ENCODE peak calls at places on chromosomes 7 and 10, in five cellular contexts. L is cardiac muscle cell, X is MM.1S, W is tibial artery, O is AG10803. Z is an unnamed sample.

GRCh38 chr10:42149027-42149700 is 489.2 kb downstream of the ZNF33B start:
- DNase-seq in L (no peak), X (no peak), W (peak), O (peak), Z (no peak)

GRCh38 chr10:29392376-29393021 is 103.6 kb downstream of the LYZL1 start:
- DNase-seq in L (peak), X (no peak), W (no peak), O (peak), Z (no peak)

GRCh38 chr7:74033372-74034311 is 5.7 kb downstream of the ELN start:
- DNase-seq in L (peak), X (no peak), W (peak), O (no peak), Z (no peak)

GRCh38 chr7:131620673-131621609 is 64.5 kb upstream of the PODXL start:
- DNase-seq in L (no peak), X (no peak), W (no peak), O (peak), Z (no peak)

GRCh38 chr7:106609416-106609815 is 51.5 kb downstream of the CCDC71L start:
- DNase-seq in L (no peak), X (no peak), W (no peak), O (peak), Z (no peak)

GRCh38 chr7:136874393-136875032 is 6.1 kb downstream of the CHRM2 start:
- DNase-seq in L (no peak), X (peak), W (no peak), O (peak), Z (no peak)

GRCh38 chr7:41786324-41786723 is 83.4 kb upstream of the INHBA start:
- DNase-seq in L (no peak), X (no peak), W (no peak), O (no peak), Z (no peak)

GRCh38 chr10:34049887-34050286 is 715.4 kb upstream of the NRP1 start:
- DNase-seq in L (no peak), X (no peak), W (no peak), O (no peak), Z (no peak)

GRCh38 chr7:139328375-139328774 is 12.8 kb upstream of the FMC1 start:
- DNase-seq in L (no peak), X (no peak), W (no peak), O (peak), Z (no peak)

GRCh38 chr7:27799212-27799611 is 59.2 kb downstream of the TAX1BP1 start:
- DNase-seq in L (no peak), X (no peak), W (no peak), O (no peak), Z (no peak)